ENCODE peak calls at places on chromosomes 2 and 18, in nine cellular contexts. G is WTC11; N is CD8-positive, alpha-beta T cell; T is heart left ventricle; J is HL-60; H is PC-9; K is GM12865; R is foreskin keratinocyte; L is fibroblast of mammary gland. M is an unnamed sample.

GRCh38 chr2:212451786-212452200 is 86.8 kb downstream of the ERBB4 start:
- DNase-seq in G (no peak), N (no peak), T (no peak), J (no peak), H (peak; percentile 14), K (no peak), R (peak; percentile 93), L (peak; percentile 5), M (peak; percentile 12)

GRCh38 chr2:211033765-211034164 is 477.4 kb downstream of the CPS1 start:
- DNase-seq in G (no peak), N (no peak), T (no peak), J (no peak), H (no peak), K (no peak), R (peak; percentile 7), L (peak; percentile 17), M (no peak)

GRCh38 chr2:176636376-176636775 is 367.1 kb downstream of the MTX2 start:
- DNase-seq in G (no peak), N (no peak), T (no peak), J (no peak), H (no peak), K (no peak), R (no peak), L (no peak), M (no peak)

GRCh38 chr2:120508581-120509041 is 162.7 kb downstream of the INHBB start:
- DNase-seq in G (no peak), N (no peak), T (no peak), J (no peak), H (peak; percentile 43), K (no peak), R (peak; percentile 18), L (no peak), M (no peak)

GRCh38 chr2:127080941-127081769 is 25.8 kb downstream of the BIN1 start:
- DNase-seq in G (no peak), N (peak; percentile 40), T (no peak), J (no peak), H (peak; percentile 60), K (peak; percentile 70), R (no peak), L (peak; percentile 68), M (no peak)

GRCh38 chr2:42999391-42999811 is 207.0 kb upstream of the HAAO start:
- DNase-seq in G (no peak), N (no peak), T (no peak), J (no peak), H (no peak), K (no peak), R (no peak), L (no peak), M (no peak)

GRCh38 chr2:36915627-36916026 is 50.7 kb downstream of the STRN start:
- DNase-seq in G (no peak), N (no peak), T (no peak), J (peak; percentile 64), H (no peak), K (no peak), R (no peak), L (no peak), M (no peak)

GRCh38 chr2:45083175-45083574 is 73.9 kb upstream of the SIX2 start:
- DNase-seq in G (no peak), N (no peak), T (no peak), J (peak; percentile 4), H (no peak), K (no peak), R (no peak), L (peak; percentile 3), M (no peak)

GRCh38 chr18:76348267-76349066 is 146.6 kb downstream of the ZNF516 start:
- DNase-seq in G (no peak), N (no peak), T (no peak), J (no peak), H (no peak), K (no peak), R (peak; percentile 0), L (no peak), M (no peak)

GRCh38 chr2:165621086-165621560 is 151.6 kb downstream of the CSRNP3 start:
- DNase-seq in G (no peak), N (no peak), T (no peak), J (no peak), H (no peak), K (no peak), R (no peak), L (peak; percentile 59), M (no peak)

GRCh38 chr2:173300458-173300857 is 54.2 kb upstream of the CDCA7 start:
- DNase-seq in G (no peak), N (no peak), T (no peak), J (no peak), H (peak; percentile 8), K (no peak), R (peak; percentile 22), L (no peak), M (no peak)

GRCh38 chr18:33195795-33196194 is 244.7 kb downstream of the CCDC178 start:
- DNase-seq in G (no peak), N (no peak), T (no peak), J (no peak), H (no peak), K (no peak), R (no peak), L (no peak), M (no peak)

GRCh38 chr18:33205777-33206176 is 234.7 kb downstream of the CCDC178 start:
- DNase-seq in G (no peak), N (no peak), T (no peak), J (no peak), H (no peak), K (no peak), R (no peak), L (no peak), M (no peak)

GRCh38 chr18:33201509-33201926 is 239.0 kb downstream of the CCDC178 start:
- DNase-seq in G (peak; percentile 64), N (no peak), T (no peak), J (peak; percentile 14), H (no peak), K (peak; percentile 2), R (no peak), L (peak; percentile 35), M (no peak)
- TF ChIP-seq CTCF in G (peak; percentile 62), N (no peak), T (no peak), J (no peak), H (no peak), K (peak; percentile 37), R (peak; percentile 35), L (peak; percentile 67), M (no peak)

DNA sequence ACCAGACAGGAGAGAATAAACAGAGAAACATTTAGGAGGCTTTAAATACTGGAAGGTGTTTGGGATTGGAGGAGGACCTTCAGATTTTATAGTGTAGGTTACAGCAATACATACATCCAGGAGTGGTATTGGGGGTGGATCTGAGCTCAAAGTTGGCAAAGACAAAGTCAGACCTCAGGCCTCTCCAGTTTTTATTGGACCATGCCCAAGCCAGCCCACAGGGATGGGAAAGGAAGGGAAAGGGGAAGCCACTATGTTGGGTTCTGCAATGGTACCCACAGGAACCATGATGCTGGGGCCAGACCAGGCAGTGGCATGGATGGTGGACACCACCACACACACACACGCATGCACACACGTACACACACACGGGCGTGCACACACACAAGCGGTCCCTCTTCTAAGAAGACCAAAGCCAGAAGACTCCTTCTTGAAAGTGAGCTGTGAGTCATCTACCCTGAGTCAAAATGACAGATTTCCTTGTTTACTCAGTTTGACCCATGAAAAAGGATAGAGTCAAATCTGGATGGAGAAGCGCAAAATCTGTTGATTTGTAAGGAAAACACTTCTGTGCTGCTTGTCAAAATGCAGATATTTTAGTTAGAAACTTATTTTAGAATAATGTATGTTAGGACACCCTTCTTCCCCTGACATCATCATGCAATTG is 87.9 kb downstream of the TRABD2A start:
- DNase-seq in G (no peak), N (no peak), T (no peak), J (no peak), H (no peak), K (no peak), R (no peak), L (peak; percentile 48), M (no peak)
- TF ChIP-seq CTCF in G (no peak), N (no peak), T (no peak), J (no peak), H (no peak), K (no peak), R (no peak), L (no peak), M (no peak)

DNA sequence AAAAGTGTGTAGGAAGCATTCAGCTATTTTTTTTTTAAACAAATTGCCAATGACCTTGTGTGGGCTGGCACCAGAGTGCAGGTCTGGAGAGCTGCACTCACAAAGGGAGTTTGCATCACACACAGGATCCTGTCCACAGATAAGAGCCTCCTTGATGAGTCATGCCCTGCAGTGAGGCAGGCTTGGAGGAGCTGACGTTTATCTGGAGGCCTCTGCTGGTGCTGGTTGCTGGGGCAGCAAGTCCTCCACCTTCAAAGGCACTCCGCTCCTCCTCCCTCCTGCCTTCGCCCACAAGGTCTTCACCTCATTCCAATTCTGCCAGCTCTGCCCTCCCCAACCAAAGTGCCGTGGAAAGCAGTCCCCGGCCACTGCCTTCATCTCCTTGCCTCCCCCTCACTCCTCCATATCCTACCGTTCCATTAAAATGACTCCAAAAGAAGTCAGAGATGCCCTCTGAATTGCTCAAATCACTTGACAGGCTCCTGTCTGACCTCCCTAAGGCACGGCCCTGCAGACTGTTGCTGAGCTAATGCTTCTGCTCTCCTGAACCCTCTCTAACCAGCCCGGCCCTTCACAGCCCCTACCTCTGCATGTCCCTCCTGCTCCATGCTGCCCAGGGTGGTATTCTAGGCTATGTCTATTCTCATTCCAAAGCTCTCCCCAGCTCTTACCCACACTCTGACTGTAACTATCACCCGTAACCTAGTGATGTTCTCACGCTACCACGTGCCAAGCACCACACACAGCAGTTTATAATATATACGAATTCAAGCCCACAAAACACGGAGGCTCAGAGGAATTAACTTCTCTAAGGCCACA is 30.9 kb downstream of the LONRF2 start:
- DNase-seq in G (no peak), N (peak; percentile 34), T (no peak), J (peak; percentile 89), H (peak; percentile 45), K (peak; percentile 7), R (peak; percentile 94), L (peak; percentile 98), M (peak; percentile 96)
- TF ChIP-seq CTCF in G (no peak), N (no peak), T (no peak), J (no peak), H (no peak), K (no peak), R (peak; percentile 27), L (no peak), M (no peak)

GRCh38 chr2:71801969-71802368 is 345.7 kb downstream of the CYP26B1 start:
- DNase-seq in G (peak; percentile 88), N (no peak), T (peak; percentile 53), J (peak; percentile 24), H (peak; percentile 25), K (peak; percentile 7), R (no peak), L (peak; percentile 68), M (peak; percentile 47)
- TF ChIP-seq CTCF in G (peak; percentile 50), N (no peak), T (peak; percentile 63), J (peak; percentile 6), H (peak; percentile 65), K (peak; percentile 29), R (peak; percentile 57), L (peak; percentile 67), M (peak; percentile 87)

GRCh38 chr18:60069145-60069544 is 169.3 kb downstream of the PMAIP1 start:
- DNase-seq in G (no peak), N (no peak), T (no peak), J (no peak), H (no peak), K (no peak), R (no peak), L (peak; percentile 7), M (no peak)
- TF ChIP-seq CTCF in G (no peak), N (no peak), T (no peak), J (no peak), H (peak; percentile 42), K (no peak), R (peak; percentile 36), L (peak; percentile 17), M (peak; percentile 40)